ENCODE peak calls at places on chromosomes 1 and 21, in six cellular contexts. One of them, this sample, is unnamed.

GRCh38 chr1:6624712-6625578 is at the start of gene THAP3:
- DNase-seq in IMR-90: peak
- DNase-seq in A549: peak
- DNase-seq in K562: peak
- DNase-seq in SK-N-SH: peak
- DNase-seq in HepG2: peak
- DNase-seq in this sample: peak

GRCh38 chr1:32200226-32201010 is at the start of gene CCDC28B:
- DNase-seq in IMR-90: peak
- DNase-seq in A549: no peak
- DNase-seq in K562: peak
- DNase-seq in SK-N-SH: peak
- DNase-seq in HepG2: no peak
- DNase-seq in this sample: peak

GRCh38 chr1:3042481-3042880 is 21.2 kb downstream of the ACTRT2 start:
- DNase-seq in IMR-90: no peak
- DNase-seq in A549: no peak
- DNase-seq in K562: no peak
- DNase-seq in SK-N-SH: no peak
- DNase-seq in HepG2: no peak
- DNase-seq in this sample: no peak

GRCh38 chr1:20899154-20899972 is 112.3 kb upstream of the HP1BP3 start:
- DNase-seq in IMR-90: no peak
- DNase-seq in A549: peak
- DNase-seq in K562: no peak
- DNase-seq in SK-N-SH: no peak
- DNase-seq in HepG2: no peak
- DNase-seq in this sample: no peak

GRCh38 chr1:156532374-156532773 is 31.8 kb upstream of the MEF2D start:
- DNase-seq in IMR-90: no peak
- DNase-seq in A549: no peak
- DNase-seq in K562: no peak
- DNase-seq in SK-N-SH: no peak
- DNase-seq in HepG2: no peak
- DNase-seq in this sample: no peak

GRCh38 chr1:109979489-109980091 is 5.0 kb upstream of the AHCYL1 start:
- DNase-seq in IMR-90: peak
- DNase-seq in A549: peak
- DNase-seq in K562: peak
- DNase-seq in SK-N-SH: no peak
- DNase-seq in HepG2: no peak
- DNase-seq in this sample: no peak

GRCh38 chr1:205441318-205441633 is 14.6 kb downstream of the BLACAT1 start:
- DNase-seq in IMR-90: no peak
- DNase-seq in A549: no peak
- DNase-seq in K562: no peak
- DNase-seq in SK-N-SH: no peak
- DNase-seq in HepG2: no peak
- DNase-seq in this sample: no peak

GRCh38 chr1:182301467-182302198 is 90.0 kb downstream of the GLUL start:
- DNase-seq in IMR-90: peak
- DNase-seq in A549: no peak
- DNase-seq in K562: peak
- DNase-seq in SK-N-SH: no peak
- DNase-seq in HepG2: peak
- DNase-seq in this sample: no peak

GRCh38 chr1:34125721-34126380 is 39.2 kb downstream of the CSMD2 start:
- DNase-seq in IMR-90: no peak
- DNase-seq in A549: no peak
- DNase-seq in K562: no peak
- DNase-seq in SK-N-SH: no peak
- DNase-seq in HepG2: no peak
- DNase-seq in this sample: no peak

GRCh38 chr1:24966724-24967346 is 36.8 kb upstream of the RUNX3 start:
- DNase-seq in IMR-90: peak
- DNase-seq in A549: peak
- DNase-seq in K562: peak
- DNase-seq in SK-N-SH: no peak
- DNase-seq in HepG2: no peak
- DNase-seq in this sample: peak

GRCh38 chr1:4172659-4173599 is 272.9 kb upstream of the C1orf174 start:
- DNase-seq in IMR-90: no peak
- DNase-seq in A549: peak
- DNase-seq in K562: no peak
- DNase-seq in SK-N-SH: peak
- DNase-seq in HepG2: peak
- DNase-seq in this sample: no peak

GRCh38 chr1:116243673-116244101 is 129.4 kb upstream of the ATP1A1 start:
- DNase-seq in IMR-90: no peak
- DNase-seq in A549: no peak
- DNase-seq in K562: no peak
- DNase-seq in SK-N-SH: no peak
- DNase-seq in HepG2: no peak
- DNase-seq in this sample: no peak

GRCh38 chr1:213678348-213678747 is 309.4 kb upstream of the PROX1 start:
- DNase-seq in IMR-90: no peak
- DNase-seq in A549: no peak
- DNase-seq in K562: no peak
- DNase-seq in SK-N-SH: no peak
- DNase-seq in HepG2: no peak
- DNase-seq in this sample: no peak
- TF ChIP-seq SMC3 in IMR-90: no peak
- TF ChIP-seq SMC3 in A549: no peak
- TF ChIP-seq SMC3 in K562: no peak
- TF ChIP-seq SMC3 in SK-N-SH: no peak
- TF ChIP-seq SMC3 in HepG2: no peak
- TF ChIP-seq SMC3 in this sample: no peak

GRCh38 chr1:201510734-201511133 is 3.8 kb upstream of the CSRP1 start:
- DNase-seq in IMR-90: no peak
- DNase-seq in A549: no peak
- DNase-seq in K562: no peak
- DNase-seq in SK-N-SH: no peak
- DNase-seq in HepG2: no peak
- DNase-seq in this sample: peak

GRCh38 chr1:201509601-201510374 is 2.9 kb upstream of the CSRP1 start:
- DNase-seq in IMR-90: no peak
- DNase-seq in A549: no peak
- DNase-seq in K562: no peak
- DNase-seq in SK-N-SH: no peak
- DNase-seq in HepG2: no peak
- DNase-seq in this sample: no peak

GRCh38 chr1:201513498-201514243 is 6.7 kb upstream of the CSRP1 start:
- DNase-seq in IMR-90: no peak
- DNase-seq in A549: no peak
- DNase-seq in K562: no peak
- DNase-seq in SK-N-SH: no peak
- DNase-seq in HepG2: no peak
- DNase-seq in this sample: no peak

GRCh38 chr1:201511396-201511795 is 4.5 kb upstream of the CSRP1 start:
- DNase-seq in IMR-90: no peak
- DNase-seq in A549: no peak
- DNase-seq in K562: no peak
- DNase-seq in SK-N-SH: no peak
- DNase-seq in HepG2: no peak
- DNase-seq in this sample: no peak

DNA sequence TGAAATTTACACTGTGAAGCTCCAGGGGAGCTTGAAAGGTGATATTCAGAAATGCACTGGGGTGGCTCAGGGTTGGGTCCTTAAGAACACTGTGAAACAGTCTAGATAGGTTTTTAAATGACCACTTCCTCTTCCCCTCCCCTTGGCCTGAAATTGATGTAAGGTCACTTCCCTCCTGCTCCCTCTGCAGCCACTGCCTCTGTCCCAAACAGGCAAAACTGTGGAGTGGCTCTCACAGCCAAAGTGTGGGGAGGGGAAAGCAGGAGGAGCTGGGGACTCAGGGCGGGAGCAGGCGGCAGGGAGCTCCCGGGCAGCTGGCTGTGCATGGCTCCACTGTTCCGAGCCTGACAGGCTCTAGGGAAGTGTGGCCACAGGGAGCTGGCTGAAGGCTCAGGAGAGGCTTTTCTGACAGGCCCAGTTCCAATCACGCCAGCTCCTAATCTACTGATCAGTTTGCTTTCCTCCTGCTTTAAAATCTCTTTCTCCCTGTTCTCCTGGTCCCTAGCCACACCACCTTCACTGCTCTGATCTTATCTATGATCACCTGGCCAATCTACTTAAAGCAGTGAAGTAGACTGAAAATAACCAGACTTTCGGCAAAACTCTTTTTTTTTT is 5.1 kb upstream of the CSRP1 start:
- DNase-seq in IMR-90: no peak
- DNase-seq in A549: no peak
- DNase-seq in K562: no peak
- DNase-seq in SK-N-SH: peak
- DNase-seq in HepG2: peak
- DNase-seq in this sample: peak
- TF ChIP-seq SMC3 in IMR-90: no peak
- TF ChIP-seq SMC3 in A549: no peak
- TF ChIP-seq SMC3 in K562: no peak
- TF ChIP-seq SMC3 in SK-N-SH: no peak
- TF ChIP-seq SMC3 in HepG2: no peak
- TF ChIP-seq SMC3 in this sample: no peak

DNA sequence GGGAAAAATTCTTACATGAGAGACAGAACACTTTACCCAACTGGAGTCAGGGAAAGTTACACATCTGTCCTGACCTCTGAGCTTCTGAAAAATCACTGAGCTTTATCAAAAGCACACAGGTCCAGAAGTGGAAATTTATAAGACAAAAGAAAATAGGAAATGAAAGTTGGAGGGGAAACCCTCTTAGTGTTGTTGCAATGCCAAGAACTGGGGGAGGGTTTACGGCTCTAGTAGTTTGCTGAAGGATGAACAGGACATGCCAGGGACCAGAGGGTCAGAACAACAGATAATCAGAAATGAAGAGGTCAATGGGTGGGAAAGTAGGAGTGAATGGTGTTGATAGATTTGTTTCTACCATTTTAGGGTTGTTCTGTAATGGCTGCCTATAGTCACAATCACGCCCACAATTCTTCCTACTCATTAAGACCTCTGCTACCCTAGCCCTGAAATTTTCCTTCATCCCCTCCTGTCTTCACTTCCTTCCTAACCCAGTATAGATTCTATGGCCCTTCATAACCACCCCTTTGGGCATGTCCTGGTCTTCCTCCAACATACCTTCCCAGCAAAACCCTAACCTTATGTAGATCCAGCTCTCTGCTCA is 30.3 kb upstream of the FMOD start:
- DNase-seq in IMR-90: no peak
- DNase-seq in A549: no peak
- DNase-seq in K562: no peak
- DNase-seq in SK-N-SH: no peak
- DNase-seq in HepG2: no peak
- DNase-seq in this sample: peak
- TF ChIP-seq SMC3 in IMR-90: no peak
- TF ChIP-seq SMC3 in A549: no peak
- TF ChIP-seq SMC3 in K562: no peak
- TF ChIP-seq SMC3 in SK-N-SH: no peak
- TF ChIP-seq SMC3 in HepG2: no peak
- TF ChIP-seq SMC3 in this sample: no peak

GRCh38 chr21:35179990-35180557 is 131.0 kb upstream of the RUNX1 start:
- DNase-seq in IMR-90: peak
- DNase-seq in A549: no peak
- DNase-seq in K562: no peak
- DNase-seq in SK-N-SH: no peak
- DNase-seq in HepG2: no peak
- DNase-seq in this sample: no peak
- TF ChIP-seq SMC3 in IMR-90: no peak
- TF ChIP-seq SMC3 in A549: no peak
- TF ChIP-seq SMC3 in K562: no peak
- TF ChIP-seq SMC3 in SK-N-SH: no peak
- TF ChIP-seq SMC3 in HepG2: no peak
- TF ChIP-seq SMC3 in this sample: no peak

GRCh38 chr1:155218854-155219591 is 10.5 kb downstream of the MTX1 start:
- DNase-seq in IMR-90: peak
- DNase-seq in A549: peak
- DNase-seq in K562: peak
- DNase-seq in SK-N-SH: peak
- DNase-seq in HepG2: no peak
- DNase-seq in this sample: no peak
- TF ChIP-seq SMC3 in IMR-90: no peak
- TF ChIP-seq SMC3 in A549: no peak
- TF ChIP-seq SMC3 in K562: no peak
- TF ChIP-seq SMC3 in SK-N-SH: no peak
- TF ChIP-seq SMC3 in HepG2: no peak
- TF ChIP-seq SMC3 in this sample: no peak

DNA sequence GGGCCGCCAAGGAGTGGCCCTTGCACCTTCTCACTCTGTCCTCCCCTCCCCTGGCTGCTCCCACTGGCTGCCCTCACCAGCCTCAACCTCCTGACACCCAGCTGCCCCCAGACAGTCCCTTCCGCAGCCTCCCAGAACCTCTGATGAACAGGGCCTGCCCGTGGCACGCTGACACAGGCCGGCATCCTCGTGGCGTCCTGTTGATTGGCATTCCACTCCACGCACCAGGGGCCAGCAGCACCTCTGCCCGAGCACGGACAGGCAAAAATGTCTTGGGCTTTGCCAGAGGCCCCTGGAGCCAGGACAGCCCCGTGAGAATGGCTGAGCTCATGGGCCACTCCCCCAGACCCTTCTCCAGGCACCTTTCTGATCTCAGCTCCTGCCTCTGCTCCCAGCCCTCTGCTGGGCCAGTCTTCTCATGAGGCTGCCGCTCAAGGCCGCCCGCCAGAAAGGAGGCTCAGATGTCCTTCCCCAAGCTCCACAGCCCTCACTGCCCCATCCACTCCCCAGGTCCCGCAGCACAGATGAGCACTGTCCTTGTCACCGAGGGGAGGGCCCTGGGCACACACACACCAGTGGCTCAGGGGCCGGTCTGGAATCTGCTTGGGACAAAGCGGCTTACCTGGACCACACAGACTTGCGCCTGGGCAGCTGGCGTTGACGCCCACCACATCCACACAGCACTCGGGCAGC is 15.8 kb upstream of the RNF223 start:
- DNase-seq in IMR-90: no peak
- DNase-seq in A549: no peak
- DNase-seq in K562: no peak
- DNase-seq in SK-N-SH: peak
- DNase-seq in HepG2: no peak
- DNase-seq in this sample: no peak
- TF ChIP-seq SMC3 in IMR-90: no peak
- TF ChIP-seq SMC3 in A549: no peak
- TF ChIP-seq SMC3 in K562: no peak
- TF ChIP-seq SMC3 in SK-N-SH: no peak
- TF ChIP-seq SMC3 in HepG2: no peak
- TF ChIP-seq SMC3 in this sample: no peak

GRCh38 chr21:22260274-22260673 is 1262.1 kb downstream of the NCAM2 start:
- DNase-seq in IMR-90: no peak
- DNase-seq in A549: no peak
- DNase-seq in K562: no peak
- DNase-seq in SK-N-SH: no peak
- DNase-seq in HepG2: no peak
- DNase-seq in this sample: no peak
- TF ChIP-seq SMC3 in IMR-90: no peak
- TF ChIP-seq SMC3 in A549: no peak
- TF ChIP-seq SMC3 in K562: no peak
- TF ChIP-seq SMC3 in SK-N-SH: no peak
- TF ChIP-seq SMC3 in HepG2: no peak
- TF ChIP-seq SMC3 in this sample: no peak

GRCh38 chr1:162191396-162192322 is 122.2 kb downstream of the NOS1AP start:
- DNase-seq in IMR-90: no peak
- DNase-seq in A549: no peak
- DNase-seq in K562: no peak
- DNase-seq in SK-N-SH: no peak
- DNase-seq in HepG2: no peak
- DNase-seq in this sample: no peak
- TF ChIP-seq SMC3 in IMR-90: no peak
- TF ChIP-seq SMC3 in A549: no peak
- TF ChIP-seq SMC3 in K562: no peak
- TF ChIP-seq SMC3 in SK-N-SH: no peak
- TF ChIP-seq SMC3 in HepG2: no peak
- TF ChIP-seq SMC3 in this sample: no peak

This sample was measured in GM12878.